ENCODE peak calls at places on chromosomes 5 and 9, in six cellular contexts. S is GM12878, W is GM12891, I is HepG2, J is H1, F is K562. E is an unnamed sample.
A peak's percentile ranks its signal among the peaks of the same experiment; 100 is the strongest.

GRCh38 chr5:146662229-146662628 is 146.2 kb upstream of the GPR151 start:
- DNase-seq in F (peak; percentile 15), J (no peak), I (peak; percentile 19), S (no peak), W (no peak), E (no peak)

GRCh38 chr5:177455036-177455660 is 8.5 kb downstream of the PRR7 start:
- DNase-seq in J (no peak), W (peak; percentile 87), I (peak; percentile 79), S (no peak), F (peak; percentile 81), E (peak; percentile 90)

GRCh38 chr9:126532489-126532888 is 81.2 kb upstream of the LMX1B start:
- DNase-seq in F (no peak), W (no peak), S (no peak), I (no peak), J (no peak), E (no peak)

GRCh38 chr9:94472766-94473165 is 82.1 kb upstream of the PCAT7 start:
- DNase-seq in S (no peak), I (no peak), J (no peak), F (no peak), W (no peak), E (no peak)

GRCh38 chr5:125059255-125060050 is 313.0 kb upstream of the ZNF608 start:
- DNase-seq in F (no peak), S (no peak), I (no peak), J (no peak), W (no peak), E (no peak)

GRCh38 chr9:25964239-25964638 is 286.0 kb upstream of the TUSC1 start:
- DNase-seq in W (no peak), S (no peak), I (peak; percentile 47), J (peak; percentile 31), F (no peak), E (no peak)

GRCh38 chr9:133141833-133142594 is 21.0 kb upstream of the RALGDS start:
- DNase-seq in F (no peak), I (no peak), S (no peak), W (peak; percentile 68), J (no peak), E (peak; percentile 67)

GRCh38 chr5:163889369-163889768 is 383.9 kb downstream of the MAT2B start:
- DNase-seq in F (no peak), I (no peak), J (no peak), S (no peak), W (no peak), E (no peak)

GRCh38 chr5:123454236-123454911 is 31.2 kb upstream of the CEP120 start:
- DNase-seq in J (no peak), W (no peak), F (no peak), S (no peak), I (no peak), E (no peak)

GRCh38 chr5:154166901-154167791 is 23.4 kb upstream of the GALNT10 start:
- DNase-seq in J (no peak), W (no peak), I (no peak), S (no peak), F (no peak), E (no peak)

GRCh38 chr5:134077926-134078580 is 36.4 kb upstream of the TCF7 start:
- DNase-seq in F (no peak), S (no peak), J (no peak), W (no peak), I (no peak), E (no peak)

GRCh38 chr5:149962601-149963300 is 2.2 kb downstream of the SLC26A2 start:
- DNase-seq in I (no peak), J (no peak), S (no peak), F (no peak), W (no peak), E (no peak)

GRCh38 chr9:93669116-93669957 is 93.0 kb downstream of the PHF2 start:
- DNase-seq in S (no peak), F (no peak), I (no peak), W (no peak), J (no peak), E (no peak)

GRCh38 chr9:94870793-94871558 is 144.5 kb downstream of the AOPEP start:
- DNase-seq in W (no peak), I (no peak), S (no peak), J (no peak), F (no peak), E (no peak)

GRCh38 chr9:93125331-93125894 is 8.6 kb downstream of the NINJ1 start:
- DNase-seq in W (no peak), I (no peak), F (no peak), S (no peak), J (no peak), E (no peak)

GRCh38 chr9:13252852-13253251 is 26.6 kb downstream of the MPDZ start:
- DNase-seq in I (no peak), F (no peak), J (no peak), W (no peak), S (no peak), E (no peak)

GRCh38 chr5:98432378-98432777 is 341.1 kb upstream of the RGMB start:
- DNase-seq in W (no peak), I (no peak), J (peak; percentile 50), S (no peak), F (no peak), E (no peak)

GRCh38 chr5:179187681-179188575 is 127.8 kb downstream of the ZNF354C start:
- DNase-seq in S (no peak), J (no peak), W (no peak), F (no peak), I (no peak), E (no peak)

GRCh38 chr9:126705311-126705766 is 91.6 kb downstream of the LMX1B start:
- DNase-seq in S (no peak), F (peak; percentile 89), I (peak; percentile 48), J (peak; percentile 47), W (peak; percentile 86), E (peak; percentile 82)

GRCh38 chr9:7439355-7439978 is 360.1 kb downstream of the DMAC1 start:
- DNase-seq in J (no peak), F (no peak), I (no peak), S (no peak), W (no peak), E (no peak)

GRCh38 chr9:74415995-74416394 is 81.1 kb upstream of the RORB start:
- DNase-seq in J (no peak), F (no peak), S (no peak), W (no peak), I (no peak), E (no peak)

GRCh38 chr5:537621-538071 is 13.4 kb upstream of the SLC9A3 start:
- DNase-seq in F (no peak), W (no peak), J (no peak), S (no peak), I (no peak), E (no peak)

GRCh38 chr9:110330484-110331115 is 7.1 kb downstream of the TXNDC8 start:
- DNase-seq in W (no peak), F (no peak), S (no peak), I (no peak), J (no peak), E (no peak)

GRCh38 chr5:61053937-61054336 is 108.3 kb downstream of the SMIM15 start:
- DNase-seq in W (no peak), J (no peak), S (no peak), I (peak; percentile 12), F (no peak), E (no peak)

GRCh38 chr5:61055434-61056006 is 106.7 kb downstream of the SMIM15 start:
- DNase-seq in W (peak; percentile 4), J (no peak), S (peak; percentile 15), F (peak; percentile 10), I (peak; percentile 28), E (no peak)

GRCh38 chr5:61051267-61051666 is 106.3 kb downstream of the NDUFAF2 start:
- DNase-seq in S (no peak), F (no peak), J (no peak), I (peak; percentile 5), W (no peak), E (no peak)

GRCh38 chr5:61048534-61048933 is 103.5 kb downstream of the NDUFAF2 start:
- DNase-seq in J (no peak), S (no peak), W (no peak), F (no peak), I (no peak), E (no peak)

GRCh38 chr5:61052870-61053269 is 107.9 kb downstream of the NDUFAF2 start:
- DNase-seq in I (peak; percentile 54), F (no peak), J (no peak), S (no peak), W (no peak), E (no peak)
- TF ChIP-seq TAF1 in I (no peak), F (no peak), J (no peak), S (no peak), W (no peak), E (no peak)

DNA sequence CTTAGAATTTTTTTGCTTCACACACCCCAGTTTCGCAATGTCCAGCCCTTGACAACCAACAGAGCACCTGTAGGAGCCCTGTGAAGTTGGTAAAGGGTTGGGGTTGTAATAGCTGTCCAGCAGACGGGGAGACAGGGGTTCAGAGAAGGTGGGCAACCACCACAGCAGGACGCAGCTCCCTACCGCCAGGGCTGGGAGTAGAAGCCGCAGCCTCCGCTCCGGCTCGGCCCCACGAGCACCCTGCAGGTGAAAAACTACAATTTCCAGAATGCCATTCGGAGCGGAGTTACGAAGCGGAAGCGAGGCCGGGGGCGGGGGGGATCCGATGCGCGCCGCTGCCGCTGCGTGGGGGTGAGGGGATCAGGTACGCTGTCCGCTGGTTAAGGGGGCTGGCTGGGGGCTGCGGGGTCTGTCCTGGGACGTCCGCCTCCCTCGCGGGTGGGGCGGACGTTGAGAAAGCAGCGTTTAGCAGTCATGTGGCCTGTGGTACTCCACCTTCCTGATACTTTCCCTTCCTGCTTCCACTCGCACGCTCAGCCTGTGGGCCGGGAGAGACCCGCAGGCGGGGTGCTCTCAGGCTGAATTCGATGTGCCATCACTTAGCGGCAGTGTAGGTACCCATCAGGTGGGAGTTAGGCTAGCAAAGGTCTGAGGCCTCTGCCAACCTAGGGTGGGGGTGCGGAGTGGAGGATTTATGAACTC is at the start of gene TRMT10B:
- DNase-seq in J (no peak), F (peak; percentile 93), I (peak; percentile 61), S (peak; percentile 34), W (peak; percentile 85), E (peak; percentile 81)
- TF ChIP-seq POLR2AphosphoS5 in J (peak; percentile 42), F (peak; percentile 51), I (peak; percentile 73), S (peak; percentile 77), W (peak; percentile 57), E (peak; percentile 37)

DNA sequence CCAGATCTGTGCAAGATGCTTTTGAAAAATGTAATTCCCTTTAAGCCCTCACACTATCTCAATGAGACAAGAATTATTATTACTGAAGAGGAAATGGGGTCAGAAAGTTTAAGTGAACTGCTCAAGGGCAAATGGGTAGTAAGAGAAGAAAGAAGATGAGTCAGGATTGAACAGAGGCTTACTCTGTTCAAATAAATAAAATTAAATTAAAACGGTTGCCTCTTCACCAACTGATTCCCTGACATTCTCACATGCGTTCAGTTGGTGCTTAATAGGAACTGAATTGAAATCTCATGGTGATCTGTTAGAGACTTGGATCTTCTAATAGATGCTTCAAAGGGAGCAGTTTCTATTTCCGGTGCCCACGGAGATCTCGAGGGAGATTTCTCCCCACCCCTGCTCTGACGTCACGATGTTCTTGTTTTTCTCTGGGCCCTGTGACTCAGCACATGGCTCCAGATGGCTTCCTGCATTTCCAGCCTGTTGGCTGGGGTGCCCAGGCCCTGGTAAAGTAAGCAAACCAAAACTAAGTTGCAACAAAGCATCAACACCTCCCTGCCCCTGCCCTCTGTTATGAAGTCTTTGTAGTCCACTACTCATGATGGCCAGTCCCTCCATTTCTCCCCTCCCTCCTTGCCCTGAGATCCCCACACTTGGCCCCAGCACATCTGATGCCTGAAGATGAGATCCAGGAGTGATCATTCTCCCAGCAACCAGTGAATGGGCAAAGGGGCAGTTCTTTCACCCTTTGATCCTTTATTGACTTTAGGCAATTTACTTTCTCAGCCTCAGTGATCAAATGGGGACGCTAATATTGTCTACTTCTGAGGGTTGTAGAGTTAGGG is 106.1 kb upstream of the CPEB4 start:
- DNase-seq in W (no peak), J (no peak), I (no peak), S (peak; percentile 32), F (peak; percentile 72), E (no peak)
- TF ChIP-seq POLR2A in W (no peak), J (no peak), I (no peak), S (no peak), F (no peak), E (no peak)

GRCh38 chr5:103013933-103014552 is 105.9 kb downstream of the GIN1 start:
- DNase-seq in I (no peak), J (no peak), S (no peak), F (no peak), W (no peak), E (no peak)
- TF ChIP-seq TAF1 in I (no peak), J (no peak), S (no peak), F (no peak), W (no peak), E (no peak)

E was measured in GM12892.